ENCODE peak calls at places on chromosomes 1 and 21, in eight cellular contexts. One of them, this sample, is unnamed.

GRCh38 chr1:24173638-24174325 is 13.3 kb downstream of the IFNLR1 start:
- DNase-seq in hippocampal formation: no peak
- DNase-seq in GM03348: no peak
- DNase-seq in H4: no peak
- DNase-seq in neural crest cell: no peak
- DNase-seq in mucosa of descending colon: no peak
- DNase-seq in HT-29: no peak
- DNase-seq in activated T-cell treated with anti-CD3 and anti-CD28 coated beads for 24 hours: no peak
- DNase-seq in this sample: no peak

GRCh38 chr1:221697924-221698425 is 43.9 kb downstream of the DUSP10 start:
- DNase-seq in neural crest cell: no peak
- DNase-seq in activated T-cell treated with anti-CD3 and anti-CD28 coated beads for 24 hours: no peak
- DNase-seq in HT-29: no peak
- DNase-seq in mucosa of descending colon: no peak
- DNase-seq in GM03348: peak; percentile 14
- DNase-seq in H4: no peak
- DNase-seq in hippocampal formation: no peak
- DNase-seq in this sample: no peak

GRCh38 chr1:229341811-229342304 is 989 bp downstream of the CCSAP start:
- DNase-seq in neural crest cell: peak; percentile 9
- DNase-seq in GM03348: no peak
- DNase-seq in H4: no peak
- DNase-seq in HT-29: no peak
- DNase-seq in hippocampal formation: no peak
- DNase-seq in activated T-cell treated with anti-CD3 and anti-CD28 coated beads for 24 hours: no peak
- DNase-seq in mucosa of descending colon: no peak
- DNase-seq in this sample: no peak

GRCh38 chr1:33928256-33928655 is 64.4 kb downstream of the HMGB4 start:
- DNase-seq in H4: no peak
- DNase-seq in hippocampal formation: no peak
- DNase-seq in HT-29: no peak
- DNase-seq in neural crest cell: no peak
- DNase-seq in mucosa of descending colon: no peak
- DNase-seq in GM03348: no peak
- DNase-seq in activated T-cell treated with anti-CD3 and anti-CD28 coated beads for 24 hours: no peak
- DNase-seq in this sample: no peak

GRCh38 chr1:231630558-231631205 is 4.1 kb downstream of the DISC1 start:
- DNase-seq in neural crest cell: no peak
- DNase-seq in hippocampal formation: no peak
- DNase-seq in GM03348: peak; percentile 31
- DNase-seq in H4: no peak
- DNase-seq in activated T-cell treated with anti-CD3 and anti-CD28 coated beads for 24 hours: no peak
- DNase-seq in HT-29: no peak
- DNase-seq in mucosa of descending colon: no peak
- DNase-seq in this sample: no peak

GRCh38 chr21:42616366-42617340 is 36.8 kb upstream of the PDE9A start:
- DNase-seq in mucosa of descending colon: no peak
- DNase-seq in H4: no peak
- DNase-seq in HT-29: no peak
- DNase-seq in hippocampal formation: no peak
- DNase-seq in neural crest cell: no peak
- DNase-seq in GM03348: no peak
- DNase-seq in activated T-cell treated with anti-CD3 and anti-CD28 coated beads for 24 hours: peak; percentile 21
- DNase-seq in this sample: no peak

GRCh38 chr1:156118175-156118868 is 3.8 kb downstream of the LMNA start:
- DNase-seq in HT-29: peak; percentile 83
- DNase-seq in activated T-cell treated with anti-CD3 and anti-CD28 coated beads for 24 hours: no peak
- DNase-seq in mucosa of descending colon: peak; percentile 88
- DNase-seq in hippocampal formation: no peak
- DNase-seq in H4: no peak
- DNase-seq in neural crest cell: no peak
- DNase-seq in GM03348: peak; percentile 33
- DNase-seq in this sample: peak; percentile 65

GRCh38 chr1:147749792-147750191 is 10.6 kb downstream of the GJA5 start:
- DNase-seq in mucosa of descending colon: no peak
- DNase-seq in neural crest cell: no peak
- DNase-seq in HT-29: no peak
- DNase-seq in GM03348: no peak
- DNase-seq in hippocampal formation: no peak
- DNase-seq in activated T-cell treated with anti-CD3 and anti-CD28 coated beads for 24 hours: no peak
- DNase-seq in H4: no peak
- DNase-seq in this sample: no peak

GRCh38 chr1:31931241-31932225 is 6.6 kb downstream of the PTP4A2 start:
- DNase-seq in GM03348: peak; percentile 56
- DNase-seq in hippocampal formation: peak; percentile 59
- DNase-seq in H4: peak; percentile 38
- DNase-seq in mucosa of descending colon: no peak
- DNase-seq in activated T-cell treated with anti-CD3 and anti-CD28 coated beads for 24 hours: no peak
- DNase-seq in neural crest cell: no peak
- DNase-seq in HT-29: peak; percentile 45
- DNase-seq in this sample: no peak

GRCh38 chr1:198443374-198444233 is 96.9 kb downstream of the ATP6V1G3 start:
- DNase-seq in GM03348: peak; percentile 75
- DNase-seq in HT-29: peak; percentile 83
- DNase-seq in neural crest cell: no peak
- DNase-seq in activated T-cell treated with anti-CD3 and anti-CD28 coated beads for 24 hours: no peak
- DNase-seq in hippocampal formation: no peak
- DNase-seq in H4: peak; percentile 78
- DNase-seq in mucosa of descending colon: no peak
- DNase-seq in this sample: peak; percentile 78

GRCh38 chr21:32674038-32674437 is 53.8 kb downstream of the SYNJ1 start:
- DNase-seq in activated T-cell treated with anti-CD3 and anti-CD28 coated beads for 24 hours: no peak
- DNase-seq in neural crest cell: no peak
- DNase-seq in hippocampal formation: no peak
- DNase-seq in mucosa of descending colon: no peak
- DNase-seq in H4: no peak
- DNase-seq in HT-29: no peak
- DNase-seq in GM03348: no peak
- DNase-seq in this sample: no peak

GRCh38 chr1:10519016-10519417 is 44.3 kb downstream of the PEX14 start:
- DNase-seq in activated T-cell treated with anti-CD3 and anti-CD28 coated beads for 24 hours: no peak
- DNase-seq in H4: no peak
- DNase-seq in mucosa of descending colon: no peak
- DNase-seq in HT-29: no peak
- DNase-seq in GM03348: no peak
- DNase-seq in neural crest cell: no peak
- DNase-seq in hippocampal formation: no peak
- DNase-seq in this sample: no peak

GRCh38 chr1:4177425-4178150 is 277.5 kb upstream of the C1orf174 start:
- DNase-seq in H4: no peak
- DNase-seq in GM03348: no peak
- DNase-seq in HT-29: no peak
- DNase-seq in activated T-cell treated with anti-CD3 and anti-CD28 coated beads for 24 hours: no peak
- DNase-seq in mucosa of descending colon: no peak
- DNase-seq in hippocampal formation: no peak
- DNase-seq in neural crest cell: no peak
- DNase-seq in this sample: no peak

GRCh38 chr1:210726621-210727020 is 397.9 kb downstream of the HHAT start:
- DNase-seq in H4: no peak
- DNase-seq in activated T-cell treated with anti-CD3 and anti-CD28 coated beads for 24 hours: no peak
- DNase-seq in neural crest cell: peak; percentile 44
- DNase-seq in mucosa of descending colon: peak; percentile 33
- DNase-seq in GM03348: peak; percentile 15
- DNase-seq in HT-29: peak; percentile 19
- DNase-seq in hippocampal formation: no peak
- DNase-seq in this sample: peak; percentile 23

GRCh38 chr1:202274611-202275010 is 67.1 kb downstream of the UBE2T start:
- DNase-seq in mucosa of descending colon: peak; percentile 37
- DNase-seq in GM03348: peak; percentile 37
- DNase-seq in activated T-cell treated with anti-CD3 and anti-CD28 coated beads for 24 hours: peak; percentile 24
- DNase-seq in HT-29: peak; percentile 63
- DNase-seq in neural crest cell: no peak
- DNase-seq in H4: peak; percentile 51
- DNase-seq in hippocampal formation: no peak
- DNase-seq in this sample: no peak

GRCh38 chr1:37824001-37824400 is 16.0 kb upstream of the YRDC start:
- DNase-seq in GM03348: no peak
- DNase-seq in hippocampal formation: no peak
- DNase-seq in mucosa of descending colon: no peak
- DNase-seq in neural crest cell: no peak
- DNase-seq in activated T-cell treated with anti-CD3 and anti-CD28 coated beads for 24 hours: no peak
- DNase-seq in H4: no peak
- DNase-seq in HT-29: no peak
- DNase-seq in this sample: no peak

GRCh38 chr1:83900530-83900929 is 98.4 kb downstream of the TTLL7 start:
- DNase-seq in GM03348: no peak
- DNase-seq in H4: no peak
- DNase-seq in mucosa of descending colon: no peak
- DNase-seq in activated T-cell treated with anti-CD3 and anti-CD28 coated beads for 24 hours: no peak
- DNase-seq in HT-29: peak; percentile 21
- DNase-seq in hippocampal formation: no peak
- DNase-seq in neural crest cell: no peak
- DNase-seq in this sample: no peak

GRCh38 chr1:25543425-25544242 is at the start of gene LDLRAP1:
- DNase-seq in hippocampal formation: peak; percentile 63
- DNase-seq in activated T-cell treated with anti-CD3 and anti-CD28 coated beads for 24 hours: peak; percentile 51
- DNase-seq in neural crest cell: peak; percentile 69
- DNase-seq in GM03348: peak; percentile 99
- DNase-seq in HT-29: peak; percentile 76
- DNase-seq in mucosa of descending colon: peak; percentile 87
- DNase-seq in H4: no peak
- DNase-seq in this sample: peak; percentile 66

GRCh38 chr1:108670131-108670773 is 9.4 kb upstream of the HENMT1 start:
- DNase-seq in HT-29: no peak
- DNase-seq in mucosa of descending colon: no peak
- DNase-seq in GM03348: no peak
- DNase-seq in H4: no peak
- DNase-seq in neural crest cell: no peak
- DNase-seq in hippocampal formation: no peak
- DNase-seq in activated T-cell treated with anti-CD3 and anti-CD28 coated beads for 24 hours: no peak
- DNase-seq in this sample: no peak

GRCh38 chr1:33586111-33586510 is 113.7 kb downstream of the ZSCAN20 start:
- DNase-seq in H4: no peak
- DNase-seq in mucosa of descending colon: no peak
- DNase-seq in activated T-cell treated with anti-CD3 and anti-CD28 coated beads for 24 hours: no peak
- DNase-seq in GM03348: peak; percentile 38
- DNase-seq in hippocampal formation: no peak
- DNase-seq in HT-29: no peak
- DNase-seq in neural crest cell: no peak
- DNase-seq in this sample: peak; percentile 42